ENCODE peak calls at places on chromosomes 5 and 9, in four cellular contexts. One of them, this sample, is unnamed.

GRCh38 chr5:121292664-121293063 is 559.0 kb upstream of the FTMT start:
- DNase-seq in adrenal gland: no peak
- DNase-seq in cardiac fibroblast: no peak
- DNase-seq in fibroblast of the aortic adventitia: no peak
- DNase-seq in this sample: no peak

GRCh38 chr5:31511305-31511704 is 20.6 kb downstream of the DROSHA start:
- DNase-seq in cardiac fibroblast: no peak
- DNase-seq in fibroblast of the aortic adventitia: no peak
- DNase-seq in adrenal gland: no peak
- DNase-seq in this sample: no peak

GRCh38 chr9:16352791-16353401 is 517.6 kb downstream of the BNC2 start:
- DNase-seq in adrenal gland: peak
- DNase-seq in fibroblast of the aortic adventitia: peak
- DNase-seq in cardiac fibroblast: peak
- DNase-seq in this sample: no peak

GRCh38 chr9:36136277-36136893 is at the start of gene GLIPR2:
- DNase-seq in cardiac fibroblast: peak
- DNase-seq in fibroblast of the aortic adventitia: peak
- DNase-seq in adrenal gland: peak
- DNase-seq in this sample: peak

GRCh38 chr5:172479034-172479783 is 24.9 kb upstream of the SH3PXD2B start:
- DNase-seq in cardiac fibroblast: peak
- DNase-seq in adrenal gland: peak
- DNase-seq in fibroblast of the aortic adventitia: peak
- DNase-seq in this sample: peak

GRCh38 chr9:33445941-33446506 is 1.4 kb downstream of the AQP3 start:
- DNase-seq in fibroblast of the aortic adventitia: no peak
- DNase-seq in adrenal gland: no peak
- DNase-seq in cardiac fibroblast: no peak
- DNase-seq in this sample: no peak

GRCh38 chr9:130219661-130220081 is 45.9 kb upstream of the HMCN2 start:
- DNase-seq in fibroblast of the aortic adventitia: no peak
- DNase-seq in adrenal gland: no peak
- DNase-seq in cardiac fibroblast: no peak
- DNase-seq in this sample: no peak

GRCh38 chr9:123832858-123833257 is 97.1 kb downstream of the DENND1A start:
- DNase-seq in fibroblast of the aortic adventitia: no peak
- DNase-seq in adrenal gland: no peak
- DNase-seq in cardiac fibroblast: no peak
- DNase-seq in this sample: no peak

GRCh38 chr9:76322810-76323209 is 71.4 kb downstream of the RFK start:
- DNase-seq in fibroblast of the aortic adventitia: no peak
- DNase-seq in adrenal gland: no peak
- DNase-seq in cardiac fibroblast: no peak
- DNase-seq in this sample: no peak

GRCh38 chr9:82675102-82675501 is 387.8 kb downstream of the RASEF start:
- DNase-seq in adrenal gland: no peak
- DNase-seq in fibroblast of the aortic adventitia: no peak
- DNase-seq in cardiac fibroblast: no peak
- DNase-seq in this sample: no peak

GRCh38 chr5:139949710-139950109 is 93.4 kb downstream of the NRG2 start:
- DNase-seq in adrenal gland: no peak
- DNase-seq in fibroblast of the aortic adventitia: no peak
- DNase-seq in cardiac fibroblast: no peak
- DNase-seq in this sample: no peak

GRCh38 chr5:173324115-173325001 is 3.9 kb downstream of the STC2 start:
- DNase-seq in fibroblast of the aortic adventitia: peak
- DNase-seq in cardiac fibroblast: peak
- DNase-seq in adrenal gland: peak
- DNase-seq in this sample: peak

GRCh38 chr5:35129276-35129675 is 81.5 kb upstream of the AGXT2 start:
- DNase-seq in adrenal gland: no peak
- DNase-seq in fibroblast of the aortic adventitia: no peak
- DNase-seq in cardiac fibroblast: peak
- DNase-seq in this sample: no peak

GRCh38 chr9:90858505-90858904 is 56.9 kb downstream of the SYK start:
- DNase-seq in cardiac fibroblast: no peak
- DNase-seq in adrenal gland: no peak
- DNase-seq in fibroblast of the aortic adventitia: no peak
- DNase-seq in this sample: no peak

GRCh38 chr5:110880413-110880812 is 141.6 kb downstream of the SLC25A46 start:
- DNase-seq in cardiac fibroblast: peak
- DNase-seq in adrenal gland: peak
- DNase-seq in fibroblast of the aortic adventitia: peak
- DNase-seq in this sample: no peak

GRCh38 chr5:36240779-36241635 is 718 bp downstream of the NADK2 start:
- DNase-seq in fibroblast of the aortic adventitia: peak
- DNase-seq in cardiac fibroblast: peak
- DNase-seq in adrenal gland: peak
- DNase-seq in this sample: peak

GRCh38 chr5:142685418-142686209 is at the start of gene FGF1:
- DNase-seq in adrenal gland: no peak
- DNase-seq in fibroblast of the aortic adventitia: peak
- DNase-seq in cardiac fibroblast: peak
- DNase-seq in this sample: no peak

GRCh38 chr9:137113385-137114159 is 961 bp downstream of the DPP7 start:
- DNase-seq in cardiac fibroblast: no peak
- DNase-seq in fibroblast of the aortic adventitia: peak
- DNase-seq in adrenal gland: no peak
- DNase-seq in this sample: no peak

GRCh38 chr9:135463140-135463539 is 16.4 kb upstream of the PPP1R26 start:
- DNase-seq in cardiac fibroblast: peak
- DNase-seq in adrenal gland: peak
- DNase-seq in fibroblast of the aortic adventitia: peak
- DNase-seq in this sample: no peak

GRCh38 chr5:138922494-138922893 is 47.4 kb upstream of the LRRTM2 start:
- DNase-seq in fibroblast of the aortic adventitia: no peak
- DNase-seq in adrenal gland: no peak
- DNase-seq in cardiac fibroblast: no peak
- DNase-seq in this sample: no peak

GRCh38 chr5:140108093-140109049 is 5.5 kb upstream of the PURA start:
- DNase-seq in cardiac fibroblast: no peak
- DNase-seq in fibroblast of the aortic adventitia: no peak
- DNase-seq in adrenal gland: peak
- DNase-seq in this sample: peak

GRCh38 chr5:81800797-81801196 is 49.9 kb upstream of the SSBP2 start:
- DNase-seq in cardiac fibroblast: no peak
- DNase-seq in adrenal gland: no peak
- DNase-seq in fibroblast of the aortic adventitia: no peak
- DNase-seq in this sample: no peak

DNA sequence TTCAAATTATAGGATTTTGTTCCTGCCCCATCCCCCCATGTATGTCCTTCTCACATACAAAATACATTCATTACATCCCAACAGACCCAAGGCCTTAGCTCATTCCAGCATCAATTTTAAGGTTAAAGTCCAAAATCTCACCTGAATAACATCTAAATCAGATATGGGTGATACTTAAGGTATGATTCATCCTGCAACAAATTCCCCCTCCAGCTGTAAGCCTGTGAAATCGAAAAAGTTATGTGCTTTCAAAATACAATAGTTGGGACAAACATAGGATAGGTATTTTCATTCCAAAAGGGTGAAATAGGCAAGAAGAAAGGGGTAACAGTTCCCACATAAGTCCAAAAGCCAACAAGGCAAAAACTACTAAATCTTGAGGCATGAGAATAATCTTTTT is 244.1 kb upstream of the SMARCA2 start:
- DNase-seq in adrenal gland: no peak
- DNase-seq in cardiac fibroblast: no peak
- DNase-seq in fibroblast of the aortic adventitia: no peak
- DNase-seq in this sample: no peak
- H3K4me3 ChIP-seq in adrenal gland: no peak
- H3K4me3 ChIP-seq in cardiac fibroblast: no peak
- H3K4me3 ChIP-seq in fibroblast of the aortic adventitia: no peak
- H3K4me3 ChIP-seq in this sample: no peak

DNA sequence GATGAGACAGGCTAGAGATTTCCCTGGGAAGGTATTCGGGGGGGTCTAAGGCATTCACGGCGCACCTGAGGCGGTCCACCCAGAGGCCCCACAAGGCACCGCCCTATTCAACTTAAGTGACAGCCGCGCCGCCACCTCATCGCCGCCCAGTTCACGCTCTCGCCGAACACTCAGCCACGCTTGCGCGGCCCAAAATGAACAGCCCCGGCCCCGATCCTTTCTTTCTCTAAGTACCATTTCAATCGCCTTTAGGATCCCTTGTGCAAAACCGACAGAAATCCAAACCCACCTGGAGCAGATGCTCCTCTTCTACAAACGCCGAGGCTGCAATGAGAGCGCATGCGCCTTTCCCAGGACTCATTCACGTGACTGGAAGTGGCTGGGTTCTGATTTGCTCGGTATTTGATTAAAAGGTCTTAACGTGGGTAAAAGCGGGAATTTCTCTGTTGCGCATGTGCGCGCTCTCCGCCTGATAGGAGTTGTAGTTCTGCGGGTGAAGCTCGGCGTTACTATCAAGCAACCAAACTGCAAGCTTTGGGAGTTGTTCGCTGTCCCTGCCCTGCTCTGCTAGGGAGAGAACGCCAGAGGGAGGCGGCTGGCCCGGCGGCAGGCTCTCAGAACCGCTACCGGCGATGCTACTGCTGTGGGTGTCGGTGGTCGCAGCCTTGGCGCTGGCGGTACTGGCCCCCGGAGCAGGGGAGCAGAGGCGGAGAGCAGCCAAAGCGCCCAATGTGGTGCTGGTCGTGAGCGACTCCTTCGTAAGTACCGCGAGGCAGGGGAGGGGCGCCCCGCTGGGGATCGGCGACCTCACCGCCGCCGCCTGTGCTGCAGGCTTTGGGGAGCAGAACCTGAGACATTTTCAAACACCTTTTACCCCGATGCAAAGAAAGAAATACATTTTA is at the start of the genes ARSK and SKIC3:
- DNase-seq in cardiac fibroblast: peak
- DNase-seq in adrenal gland: peak
- DNase-seq in fibroblast of the aortic adventitia: peak
- DNase-seq in this sample: peak
- TF ChIP-seq CTCF in cardiac fibroblast: peak
- TF ChIP-seq CTCF in adrenal gland: peak
- TF ChIP-seq CTCF in fibroblast of the aortic adventitia: peak
- TF ChIP-seq CTCF in this sample: no peak

GRCh38 chr9:126516936-126517750 is 96.6 kb upstream of the LMX1B start:
- DNase-seq in adrenal gland: peak
- DNase-seq in fibroblast of the aortic adventitia: peak
- DNase-seq in cardiac fibroblast: peak
- DNase-seq in this sample: no peak
- H3K4me3 ChIP-seq in adrenal gland: peak
- H3K4me3 ChIP-seq in fibroblast of the aortic adventitia: peak
- H3K4me3 ChIP-seq in cardiac fibroblast: peak
- H3K4me3 ChIP-seq in this sample: no peak

GRCh38 chr9:5843450-5844249 is 10.7 kb upstream of the ERMP1 start:
- DNase-seq in fibroblast of the aortic adventitia: peak
- DNase-seq in adrenal gland: no peak
- DNase-seq in cardiac fibroblast: peak
- DNase-seq in this sample: no peak
- TF ChIP-seq CTCF in fibroblast of the aortic adventitia: no peak
- TF ChIP-seq CTCF in adrenal gland: no peak
- TF ChIP-seq CTCF in cardiac fibroblast: no peak
- TF ChIP-seq CTCF in this sample: no peak

DNA sequence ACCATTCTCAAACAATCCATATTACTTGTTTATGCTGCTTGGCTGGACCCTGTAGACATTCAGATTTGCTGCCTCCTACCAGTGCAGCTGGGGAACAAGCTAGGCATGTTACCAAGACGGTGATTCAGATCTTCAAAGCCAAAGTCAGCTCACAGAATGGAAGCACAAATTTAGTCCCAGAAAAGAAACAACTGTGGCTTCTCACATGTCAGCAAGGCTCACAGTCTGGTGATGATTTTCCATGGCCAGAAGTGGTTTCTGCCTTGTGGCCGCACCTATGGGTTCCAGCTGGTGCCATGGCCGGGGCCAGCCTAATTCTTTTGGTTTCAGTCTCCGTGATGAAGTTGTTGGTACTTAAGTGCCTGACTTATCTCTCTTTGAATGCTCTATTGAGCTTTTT is 182.2 kb downstream of the TMC1 start:
- DNase-seq in cardiac fibroblast: no peak
- DNase-seq in fibroblast of the aortic adventitia: peak
- DNase-seq in adrenal gland: no peak
- DNase-seq in this sample: no peak
- H3K4me3 ChIP-seq in cardiac fibroblast: no peak
- H3K4me3 ChIP-seq in fibroblast of the aortic adventitia: no peak
- H3K4me3 ChIP-seq in adrenal gland: no peak
- H3K4me3 ChIP-seq in this sample: no peak